ENCODE peak calls at places on chromosome 14, in four cellular contexts. X is right lobe of liver, J is breast epithelium, L is Peyer's patch. W is an unnamed sample. For H3K4me1, the result is how much of the 10 kb centered on the place peaks cover.

GRCh38 chr14:76826122-76826521 is at the start of gene LRRC74A:
- DNase-seq in X (no peak), J (no peak), L (no peak), W (no peak)

GRCh38 chr14:89251066-89251465 is 166.0 kb downstream of the FOXN3 start:
- DNase-seq in X (no peak), J (no peak), L (no peak), W (no peak)

GRCh38 chr14:97692084-97692483 is 894.9 kb downstream of the VRK1 start:
- DNase-seq in X (no peak), J (no peak), L (no peak), W (no peak)

GRCh38 chr14:61561657-61562276 is 133.5 kb upstream of the HIF1A start:
- DNase-seq in X (peak), J (peak), L (no peak), W (peak)

GRCh38 chr14:70822706-70823185 is 13.4 kb upstream of the MAP3K9 start:
- DNase-seq in X (no peak), J (no peak), L (no peak), W (peak)

GRCh38 chr14:67111031-67111430 is 78.2 kb upstream of the GARIN2 start:
- DNase-seq in X (no peak), J (no peak), L (no peak), W (no peak)

GRCh38 chr14:75825147-75825592 is 156.6 kb downstream of the TGFB3 start:
- DNase-seq in X (no peak), J (no peak), L (no peak), W (no peak)

GRCh38 chr14:51846631-51847488 is 13.6 kb upstream of the GNG2 start:
- DNase-seq in X (peak), J (no peak), L (peak), W (peak)

GRCh38 chr14:68491793-68492192 is 301.1 kb downstream of the ZFP36L1 start:
- DNase-seq in X (no peak), J (no peak), L (no peak), W (no peak)

GRCh38 chr14:91258876-91259275 is 14.4 kb upstream of the GPR68 start:
- DNase-seq in X (no peak), J (no peak), L (no peak), W (no peak)

GRCh38 chr14:68384881-68385280 is 408.0 kb downstream of the ZFP36L1 start:
- DNase-seq in X (no peak), J (no peak), L (no peak), W (no peak)

GRCh38 chr14:37230551-37231194 is 32.9 kb downstream of the MIPOL1 start:
- DNase-seq in X (no peak), J (no peak), L (no peak), W (no peak)

GRCh38 chr14:62002636-62003035 is 240.4 kb downstream of the SNAPC1 start:
- DNase-seq in X (no peak), J (no peak), L (no peak), W (no peak)

GRCh38 chr14:71372411-71372838 is 465.2 kb downstream of the PCNX1 start:
- DNase-seq in X (no peak), J (no peak), L (no peak), W (no peak)

GRCh38 chr14:69471436-69471835 is 13.1 kb upstream of the PLEKHD1 start:
- DNase-seq in X (no peak), J (no peak), L (no peak), W (no peak)

GRCh38 chr14:99764222-99764706 is 28.9 kb upstream of the EML1 start:
- DNase-seq in X (peak), J (no peak), L (no peak), W (peak)

GRCh38 chr14:101854366-101854765 is 92.9 kb downstream of the PPP2R5C start:
- DNase-seq in X (no peak), J (no peak), L (no peak), W (no peak)

GRCh38 chr14:99534863-99535262 is 53.7 kb downstream of the CCNK start:
- DNase-seq in X (no peak), J (no peak), L (no peak), W (no peak)

GRCh38 chr14:39212034-39212433 is 21.7 kb upstream of the MIA2 start:
- DNase-seq in X (no peak), J (no peak), L (no peak), W (no peak)

GRCh38 chr14:54637829-54638446 is 71.0 kb downstream of the SAMD4A start:
- DNase-seq in X (no peak), J (no peak), L (no peak), W (no peak)

GRCh38 chr14:35277179-35277578 is 15.0 kb upstream of the PSMA6 start:
- DNase-seq in X (no peak), J (no peak), L (no peak), W (no peak)

GRCh38 chr14:53810221-53810620 is 146.4 kb downstream of the BMP4 start:
- DNase-seq in X (no peak), J (no peak), L (no peak), W (no peak)

GRCh38 chr14:34710006-34710405 is 4.4 kb downstream of the CFL2 start:
- DNase-seq in X (no peak), J (no peak), L (no peak), W (no peak)

GRCh38 chr14:106831322-106831720 is 1304.9 kb downstream of the TMEM121 start:
- DNase-seq in X (no peak), J (no peak), L (peak), W (no peak)

GRCh38 chr14:45426685-45427282 is 173.8 kb upstream of the MIS18BP1 start:
- DNase-seq in X (no peak), J (no peak), L (no peak), W (no peak)

GRCh38 chr14:50758945-50759344 is 72.0 kb downstream of the NIN start:
- DNase-seq in X (no peak), J (no peak), L (no peak), W (no peak)

GRCh38 chr14:96748371-96748770 is 48.8 kb upstream of the VRK1 start:
- DNase-seq in X (no peak), J (peak), L (no peak), W (no peak)

GRCh38 chr14:69500096-69500495 is 15.6 kb downstream of the PLEKHD1 start:
- DNase-seq in X (peak), J (no peak), L (no peak), W (peak)

GRCh38 chr14:68384335-68384734 is 408.5 kb downstream of the ZFP36L1 start:
- DNase-seq in X (no peak), J (no peak), L (no peak), W (no peak)

DNA sequence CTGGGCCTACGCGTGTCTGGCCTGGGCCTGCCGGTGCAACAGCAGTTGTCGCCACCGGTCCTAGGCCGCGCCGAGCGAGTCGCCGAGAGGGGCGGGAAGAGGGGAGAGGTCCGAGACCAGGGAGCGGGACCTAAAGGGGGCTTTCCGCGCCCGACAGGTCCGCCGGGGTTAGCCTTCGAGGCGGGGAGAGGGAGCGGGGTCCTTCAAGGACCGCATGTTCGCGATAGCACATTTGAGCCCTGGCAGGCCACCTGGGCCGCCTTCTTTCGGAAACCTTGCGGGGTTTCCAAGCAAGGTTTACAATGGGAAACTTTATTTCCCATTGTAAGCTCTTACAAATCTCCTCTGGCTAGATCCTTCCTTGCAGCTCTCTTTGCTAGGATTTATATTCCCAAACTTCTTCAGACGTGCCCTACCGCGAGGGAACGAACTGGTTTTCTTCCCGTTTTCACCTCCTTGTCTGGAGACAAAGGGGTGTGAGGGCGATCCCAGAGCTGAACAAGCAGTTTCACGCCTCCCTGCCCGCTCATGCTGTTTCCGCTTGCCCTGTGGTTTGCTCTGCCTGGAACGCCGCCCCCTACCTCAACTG is 6.8 kb downstream of the SIX6 start:
- DNase-seq in X (no peak), J (no peak), L (no peak), W (no peak)
- H3K4me3 ChIP-seq in X (no peak), J (peak), L (no peak), W (no peak)

GRCh38 chr14:59317782-59318505 is 129.5 kb downstream of the DAAM1 start:
- DNase-seq in X (no peak), J (no peak), L (no peak), W (no peak)

GRCh38 chr14:59314953-59315599 is 126.6 kb downstream of the DAAM1 start:
- DNase-seq in X (no peak), J (no peak), L (no peak), W (no peak)

GRCh38 chr14:59318908-59319307 is 130.4 kb downstream of the DAAM1 start:
- DNase-seq in X (no peak), J (no peak), L (no peak), W (no peak)

GRCh38 chr14:59314019-59314608 is 125.6 kb downstream of the DAAM1 start:
- DNase-seq in X (no peak), J (no peak), L (no peak), W (no peak)

DNA sequence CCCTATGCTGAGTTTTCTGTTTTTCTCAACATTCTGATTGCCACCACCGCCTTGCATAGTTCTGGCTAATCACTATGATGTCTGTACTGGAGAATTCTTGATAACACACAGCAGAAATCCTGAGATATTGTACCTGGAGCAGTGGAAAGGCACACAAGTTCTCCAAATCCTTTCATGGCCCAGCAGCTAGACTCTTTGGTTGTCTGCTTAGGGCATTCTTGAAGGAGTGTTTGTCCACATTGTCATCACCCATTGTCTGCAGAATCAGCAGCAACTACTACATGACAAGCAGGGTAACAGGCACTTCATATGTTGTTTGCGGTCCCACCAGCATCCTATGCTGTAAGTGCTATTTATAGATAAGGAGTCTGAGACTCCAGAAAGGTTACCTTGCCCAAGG is 128.9 kb downstream of the DAAM1 start:
- DNase-seq in X (no peak), J (no peak), L (no peak), W (no peak)
- H3K27ac ChIP-seq in X (no peak), J (no peak), L (no peak), W (no peak)

GRCh38 chr14:63371033-63371432 is 52.3 kb upstream of the GPHB5 start:
- DNase-seq in X (no peak), J (no peak), L (no peak), W (no peak)
- H3K4me1 ChIP-seq in X (under half), J (under half), L (under half), W (under half)

GRCh38 chr14:57245941-57246340 is 22.8 kb downstream of the EXOC5 start:
- DNase-seq in X (no peak), J (no peak), L (no peak), W (no peak)
- H3K4me3 ChIP-seq in X (no peak), J (no peak), L (no peak), W (no peak)

GRCh38 chr14:81676879-81677278 is 143.2 kb upstream of the SEL1L start:
- DNase-seq in X (no peak), J (no peak), L (no peak), W (no peak)
- H3K27ac ChIP-seq in X (no peak), J (no peak), L (no peak), W (no peak)

GRCh38 chr14:93019970-93020369 is 95.8 kb downstream of the ITPK1 start:
- DNase-seq in X (no peak), J (no peak), L (no peak), W (no peak)

GRCh38 chr14:93024493-93024892 is 91.2 kb downstream of the ITPK1 start:
- DNase-seq in X (no peak), J (no peak), L (no peak), W (no peak)

GRCh38 chr14:93023039-93023438 is 92.7 kb downstream of the ITPK1 start:
- DNase-seq in X (no peak), J (no peak), L (no peak), W (no peak)

GRCh38 chr14:93025055-93025454 is 90.7 kb downstream of the ITPK1 start:
- DNase-seq in X (no peak), J (no peak), L (no peak), W (no peak)

GRCh38 chr14:93023802-93024434 is 91.8 kb downstream of the ITPK1 start:
- DNase-seq in X (no peak), J (no peak), L (no peak), W (no peak)
- H3K4me1 ChIP-seq in X (under half), J (under half), L (under half), W (under half)

GRCh38 chr14:28097585-28097984 is 669.0 kb upstream of the FOXG1 start:
- DNase-seq in X (no peak), J (no peak), L (no peak), W (no peak)
- H3K4me3 ChIP-seq in X (no peak), J (no peak), L (no peak), W (no peak)

GRCh38 chr14:105145381-105146180 is 23.0 kb downstream of the JAG2 start:
- DNase-seq in X (peak), J (no peak), L (no peak), W (peak)
- H3K27ac ChIP-seq in X (no peak), J (no peak), L (no peak), W (no peak)

GRCh38 chr14:104657563-104658324 is 31.7 kb upstream of the INF2 start:
- DNase-seq in X (peak), J (no peak), L (peak), W (no peak)
- H3K4me1 ChIP-seq in X (under half), J (under half), L (under half), W (under half)

W was measured in kidney.